ENCODE peak calls at places on chromosomes 16 and 17, in six cellular contexts. T is left lung; J is aorta; Y is effector memory CD4-positive, alpha-beta T cell; Q is fibroblast of the aortic adventitia; M is fibroblast of pulmonary artery. K is an unnamed sample.

GRCh38 chr16:16033208-16033717 is 83.8 kb downstream of the ABCC1 start:
- DNase-seq in T (no peak), J (no peak), Y (no peak), Q (no peak), M (no peak), K (no peak)

GRCh38 chr16:2720719-2721633 is 952 bp upstream of the PRSS27 start:
- DNase-seq in T (peak), J (peak), Y (peak), Q (peak), M (peak), K (peak)

GRCh38 chr17:67477687-67478086 is 100.6 kb downstream of the PITPNC1 start:
- DNase-seq in T (no peak), J (no peak), Y (peak), Q (peak), M (no peak), K (peak)

GRCh38 chr17:60773552-60773951 is 95.9 kb downstream of the BCAS3 start:
- DNase-seq in T (no peak), J (no peak), Y (no peak), Q (no peak), M (no peak), K (no peak)

GRCh38 chr17:63780928-63781327 is 7.0 kb downstream of the DDX42 start:
- DNase-seq in T (no peak), J (no peak), Y (no peak), Q (no peak), M (no peak), K (no peak)

GRCh38 chr17:78342438-78343098 is 17.3 kb downstream of the SOCS3 start:
- DNase-seq in T (peak), J (peak), Y (no peak), Q (peak), M (peak), K (no peak)

GRCh38 chr17:20068445-20068844 is 59.3 kb downstream of the SPECC1 start:
- DNase-seq in T (no peak), J (no peak), Y (no peak), Q (no peak), M (no peak), K (no peak)

GRCh38 chr16:3691778-3692177 is 25.5 kb downstream of the TRAP1 start:
- DNase-seq in T (no peak), J (no peak), Y (no peak), Q (peak), M (no peak), K (no peak)

GRCh38 chr16:5551909-5552308 is 454.3 kb upstream of the EEF2KMT start:
- DNase-seq in T (no peak), J (no peak), Y (no peak), Q (no peak), M (no peak), K (no peak)

GRCh38 chr16:72845322-72846020 is 202.5 kb downstream of the ZFHX3 start:
- DNase-seq in T (no peak), J (no peak), Y (no peak), Q (no peak), M (no peak), K (no peak)

GRCh38 chr17:69723741-69724140 is 309.2 kb downstream of the MAP2K6 start:
- DNase-seq in T (no peak), J (no peak), Y (no peak), Q (no peak), M (peak), K (no peak)

GRCh38 chr17:17305282-17305801 is 2.2 kb downstream of the NT5M start:
- DNase-seq in T (no peak), J (no peak), Y (no peak), Q (no peak), M (no peak), K (peak)

GRCh38 chr16:20673882-20674683 is 23.4 kb downstream of the ACSM1 start:
- DNase-seq in T (no peak), J (no peak), Y (no peak), Q (no peak), M (peak), K (no peak)

GRCh38 chr16:20676867-20677266 is 20.6 kb downstream of the ACSM1 start:
- DNase-seq in T (no peak), J (no peak), Y (no peak), Q (no peak), M (no peak), K (no peak)

GRCh38 chr16:20675488-20676267 is 21.8 kb downstream of the ACSM1 start:
- DNase-seq in T (no peak), J (no peak), Y (no peak), Q (peak), M (peak), K (peak)

GRCh38 chr16:20676268-20676828 is 21.1 kb downstream of the ACSM1 start:
- DNase-seq in T (no peak), J (no peak), Y (no peak), Q (no peak), M (peak), K (no peak)

DNA sequence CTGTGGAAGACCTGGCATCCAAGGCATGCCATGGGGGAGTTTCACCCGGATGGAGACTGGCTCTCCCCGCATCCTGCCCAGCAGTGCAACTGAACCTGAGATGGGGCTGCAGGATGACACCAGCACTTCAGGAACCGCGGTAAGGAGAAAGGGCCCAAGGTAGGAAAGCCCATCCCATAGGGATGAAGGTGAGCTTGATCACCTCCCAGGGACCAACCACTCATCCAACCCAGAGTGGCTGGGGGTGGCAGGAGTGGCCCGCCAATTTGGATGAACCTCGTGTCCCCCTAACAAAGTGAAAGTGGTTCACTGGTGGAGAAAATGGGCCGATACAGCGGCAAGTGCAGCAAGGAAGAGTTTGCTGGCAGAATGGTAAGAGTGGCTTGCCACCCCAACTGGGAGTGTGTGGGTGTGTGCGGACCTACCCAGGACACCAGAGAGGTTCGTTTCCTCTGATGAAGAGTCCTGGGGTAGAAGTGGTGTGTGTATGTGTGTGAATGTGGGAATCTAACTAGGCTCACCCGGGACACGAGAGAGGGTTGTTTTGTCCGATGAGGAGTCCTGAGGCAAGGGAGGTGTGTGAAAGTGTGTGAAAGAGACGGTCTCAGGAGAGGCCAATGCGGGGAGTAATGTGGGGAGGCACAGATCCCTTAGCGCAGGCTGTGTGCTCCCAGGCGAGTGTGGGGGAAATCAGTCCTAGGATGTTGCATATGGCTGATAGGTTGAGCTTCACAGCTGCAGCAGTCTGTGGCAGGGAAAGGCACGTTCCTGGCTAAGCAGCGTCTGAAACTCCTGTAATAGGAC is 22.6 kb downstream of the ACSM1 start:
- DNase-seq in T (no peak), J (no peak), Y (no peak), Q (no peak), M (peak), K (no peak)
- H3K4me3 ChIP-seq in T (no peak), J (no peak), Y (no peak), Q (peak), M (peak), K (no peak)

GRCh38 chr16:57349212-57350031 is 9.2 kb upstream of the CCL22 start:
- DNase-seq in T (no peak), J (no peak), Y (no peak), Q (no peak), M (no peak), K (no peak)
- H3K4me3 ChIP-seq in T (no peak), J (no peak), Y (no peak), Q (no peak), M (no peak), K (no peak)

GRCh38 chr17:8310601-8311123 is 621 bp downstream of the ARHGEF15 start:
- DNase-seq in T (no peak), J (no peak), Y (no peak), Q (no peak), M (no peak), K (no peak)
- H3K4me3 ChIP-seq in T (peak), J (no peak), Y (no peak), Q (no peak), M (no peak), K (no peak)

DNA sequence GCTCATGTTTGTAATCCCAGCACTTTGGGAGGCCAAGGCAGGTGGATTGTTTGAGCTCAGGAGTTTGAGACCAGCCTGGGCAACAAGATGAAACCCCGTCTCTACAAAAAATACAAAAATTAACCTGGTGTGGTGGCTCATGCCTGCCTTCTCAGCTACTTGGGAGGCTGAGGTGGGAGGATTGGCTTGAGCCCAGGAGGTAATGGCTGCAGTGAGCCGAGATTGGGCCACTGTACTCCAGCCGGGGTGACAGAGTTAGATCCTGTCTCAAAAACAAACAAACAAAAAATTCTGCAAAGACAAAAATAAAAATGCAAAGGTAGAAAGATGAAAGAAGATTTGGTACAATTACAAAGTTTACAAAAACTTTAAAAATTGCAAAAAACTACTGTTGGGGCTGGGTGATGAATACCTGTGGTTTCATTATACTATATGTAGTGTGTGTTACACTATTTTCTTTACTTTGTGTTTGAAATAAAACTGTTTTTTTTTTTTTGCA is 5.5 kb upstream of the CDH1 start:
- DNase-seq in T (no peak), J (no peak), Y (no peak), Q (no peak), M (no peak), K (no peak)
- H3K4me3 ChIP-seq in T (no peak), J (no peak), Y (no peak), Q (no peak), M (no peak), K (no peak)

GRCh38 chr17:50371526-50371925 is 1.5 kb downstream of the MRPL27 start:
- DNase-seq in T (no peak), J (no peak), Y (no peak), Q (no peak), M (no peak), K (no peak)
- H3K4me3 ChIP-seq in T (no peak), J (no peak), Y (no peak), Q (peak), M (peak), K (no peak)

GRCh38 chr16:87809150-87809902 is 43.5 kb upstream of the KLHDC4 start:
- DNase-seq in T (no peak), J (no peak), Y (no peak), Q (no peak), M (peak), K (no peak)

GRCh38 chr16:87808108-87808507 is 42.3 kb upstream of the KLHDC4 start:
- DNase-seq in T (no peak), J (no peak), Y (no peak), Q (no peak), M (no peak), K (no peak)

GRCh38 chr16:87803385-87803784 is 37.6 kb upstream of the KLHDC4 start:
- DNase-seq in T (no peak), J (no peak), Y (no peak), Q (no peak), M (no peak), K (no peak)

GRCh38 chr16:87806608-87807546 is 41.1 kb upstream of the KLHDC4 start:
- DNase-seq in T (peak), J (peak), Y (no peak), Q (peak), M (peak), K (no peak)

GRCh38 chr16:87806246-87806607 is 40.4 kb upstream of the KLHDC4 start:
- DNase-seq in T (no peak), J (no peak), Y (no peak), Q (no peak), M (no peak), K (no peak)
- H3K4me3 ChIP-seq in T (peak), J (no peak), Y (peak), Q (peak), M (peak), K (peak)

DNA sequence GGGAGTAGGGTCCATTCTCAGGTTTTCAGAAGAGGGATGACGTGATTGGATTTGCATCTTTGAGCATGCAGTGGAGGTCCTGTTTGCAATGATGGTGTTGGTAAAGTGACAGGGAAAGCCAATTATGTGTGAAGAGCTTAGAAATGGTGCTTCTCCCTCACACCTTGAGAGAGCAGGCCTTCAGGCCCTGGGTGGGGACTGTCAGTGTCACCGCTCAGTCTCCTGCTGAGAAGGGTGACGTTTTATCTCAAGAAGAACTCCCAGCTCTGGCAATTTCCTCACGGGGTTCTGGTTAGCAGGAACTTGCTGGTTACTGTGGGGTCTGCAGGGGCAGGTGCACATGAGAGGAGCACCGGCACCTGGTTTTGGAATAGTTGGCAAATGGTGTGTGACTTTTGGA is 11.2 kb downstream of the PLCG2 start:
- DNase-seq in T (no peak), J (no peak), Y (no peak), Q (no peak), M (no peak), K (no peak)
- H3K4me3 ChIP-seq in T (no peak), J (no peak), Y (no peak), Q (no peak), M (no peak), K (no peak)

GRCh38 chr17:15261818-15262290 is 3.3 kb downstream of the PMP22 start:
- DNase-seq in T (no peak), J (peak), Y (no peak), Q (peak), M (no peak), K (no peak)
- H3K4me3 ChIP-seq in T (peak), J (peak), Y (no peak), Q (peak), M (peak), K (no peak)

GRCh38 chr17:42629420-42630009 is 20.0 kb downstream of the TUBG1 start:
- DNase-seq in T (no peak), J (no peak), Y (no peak), Q (no peak), M (peak), K (no peak)
- H3K4me3 ChIP-seq in T (no peak), J (no peak), Y (no peak), Q (no peak), M (no peak), K (no peak)